ENCODE peak calls at places on chromosomes 13 and 19, in five cellular contexts. K is activated CD4-positive, CD25-positive, alpha-beta regulatory T cell; X is heart right ventricle; R is AG08395; T is CD4-positive, alpha-beta T cell. B is an unnamed sample.

GRCh38 chr13:67062160-67062559 is 168.0 kb downstream of the PCDH9 start:
- DNase-seq in R (no peak), K (no peak), X (no peak), T (no peak), B (no peak)

GRCh38 chr19:48443262-48443661 is 2.5 kb upstream of the GRWD1 start:
- DNase-seq in T (peak), K (no peak), R (peak), X (no peak), B (no peak)

GRCh38 chr19:54133312-54133956 is 4.1 kb upstream of the CNOT3 start:
- DNase-seq in X (no peak), K (no peak), R (no peak), T (no peak), B (no peak)

GRCh38 chr19:44072543-44073401 is 813 bp downstream of the ZNF284 start:
- DNase-seq in K (no peak), R (peak), T (no peak), X (no peak), B (no peak)

GRCh38 chr13:99085139-99085845 is 107.4 kb upstream of the DOCK9 start:
- DNase-seq in T (peak), R (peak), K (no peak), X (no peak), B (no peak)

GRCh38 chr19:48997972-48998371 is 4.3 kb downstream of the RUVBL2 start:
- DNase-seq in X (no peak), R (peak), T (peak), K (no peak), B (no peak)

GRCh38 chr19:15825753-15826152 is 10.3 kb upstream of the OR10H1 start:
- DNase-seq in R (no peak), T (no peak), K (no peak), X (no peak), B (no peak)

GRCh38 chr19:3603121-3603841 is 3.4 kb downstream of the TBXA2R start:
- DNase-seq in R (no peak), K (no peak), T (no peak), X (no peak), B (peak)

GRCh38 chr13:81393686-81394085 is 1052.8 kb upstream of the SPRY2 start:
- DNase-seq in X (no peak), K (no peak), R (no peak), T (no peak), B (no peak)

GRCh38 chr13:104320446-104320845 is 1254.2 kb upstream of the SLC10A2 start:
- DNase-seq in R (no peak), X (no peak), T (no peak), K (no peak), B (no peak)

GRCh38 chr13:21670006-21670882 is 629 bp upstream of the FGF9 start:
- DNase-seq in R (peak), K (peak), T (peak), X (peak), B (peak)

GRCh38 chr13:46801831-46802230 is 4.9 kb upstream of the ESD start:
- DNase-seq in R (no peak), T (no peak), K (no peak), X (no peak), B (no peak)

GRCh38 chr19:35120492-35120891 is 4.9 kb downstream of the FXYD3 start:
- DNase-seq in K (no peak), X (no peak), T (no peak), R (peak), B (no peak)

GRCh38 chr13:87080100-87080779 is 590.9 kb upstream of the SLITRK5 start:
- DNase-seq in K (no peak), R (no peak), X (no peak), T (no peak), B (peak)

GRCh38 chr19:30133803-30134202 is 191.8 kb downstream of the URI1 start:
- DNase-seq in K (no peak), X (no peak), R (no peak), T (no peak), B (no peak)